ENCODE peak calls at places on chromosomes 7 and 10, in seven cellular contexts. U is NCI-H748 treated with DMSO at 0.1 percent for 48 hours, T is astrocyte of the cerebellum, C is upper lobe of right lung, F is mammary epithelial cell, P is EH, E is amniotic epithelial cell. Y is an unnamed sample.

GRCh38 chr10:43284341-43284910 is 17.6 kb upstream of the RASGEF1A start:
- DNase-seq in T (no peak), C (no peak), U (no peak), F (peak), P (peak), E (peak), Y (peak)

GRCh38 chr7:18210382-18210781 is 182.7 kb upstream of the PRPS1L1 start:
- DNase-seq in U (no peak), C (no peak), P (no peak), T (no peak), E (no peak), F (no peak), Y (no peak)

GRCh38 chr7:140326116-140326928 is 72.0 kb downstream of the SLC37A3 start:
- DNase-seq in P (peak), E (peak), U (peak), F (peak), C (no peak), T (peak), Y (peak)

GRCh38 chr10:79926037-79926436 is 22.9 kb downstream of the SFTPD start:
- DNase-seq in U (no peak), T (no peak), E (no peak), F (no peak), P (no peak), C (no peak), Y (peak)

GRCh38 chr7:91796122-91796521 is 84.4 kb downstream of the MTERF1 start:
- DNase-seq in E (no peak), U (no peak), P (no peak), F (no peak), T (no peak), C (no peak), Y (no peak)

GRCh38 chr7:1842321-1843221 is 172.5 kb downstream of the ELFN1 start:
- DNase-seq in E (no peak), C (peak), P (peak), F (no peak), U (no peak), T (no peak), Y (no peak)

GRCh38 chr10:8378198-8378983 is 323.9 kb downstream of the GATA3 start:
- DNase-seq in C (no peak), P (no peak), F (no peak), E (no peak), T (no peak), U (no peak), Y (no peak)

GRCh38 chr10:110399163-110400094 is 94.7 kb upstream of the SMNDC1 start:
- DNase-seq in C (no peak), F (peak), U (no peak), E (peak), T (peak), P (peak), Y (no peak)

GRCh38 chr7:4189151-4189570 is 492.9 kb upstream of the FOXK1 start:
- DNase-seq in C (no peak), F (peak), E (peak), T (peak), U (peak), P (no peak), Y (no peak)

GRCh38 chr10:71860243-71861029 is 9.4 kb upstream of the PSAP start:
- DNase-seq in P (peak), F (peak), C (peak), E (peak), T (peak), U (no peak), Y (peak)